ENCODE peak calls at places on chromosomes 11 and 22, in five cellular contexts. B is NCI-H2081, O is NCI-H345, F is colonic mucosa, K is lower leg skin. Y is an unnamed sample.

GRCh38 chr11:2306971-2307732 is 5.3 kb downstream of the TSPAN32 start:
- DNase-seq in F (no peak), O (no peak), K (no peak), B (no peak), Y (no peak)

GRCh38 chr22:48714231-48714630 is 1113.4 kb downstream of the BRD1 start:
- DNase-seq in O (no peak), B (no peak), F (no peak), K (no peak), Y (no peak)

GRCh38 chr22:17093081-17093480 is 8.3 kb downstream of the IL17RA start:
- DNase-seq in O (no peak), F (no peak), K (no peak), B (no peak), Y (no peak)

GRCh38 chr22:43396934-43397457 is 14.8 kb upstream of the MPPED1 start:
- DNase-seq in F (no peak), B (peak), O (peak), K (no peak), Y (no peak)

GRCh38 chr11:1757861-1758610 is 5.7 kb downstream of the CTSD start:
- DNase-seq in F (peak), O (no peak), K (no peak), B (no peak), Y (no peak)

GRCh38 chr11:34209809-34210208 is 104.4 kb downstream of the NAT10 start:
- DNase-seq in B (no peak), K (no peak), F (no peak), O (no peak), Y (no peak)

GRCh38 chr11:45924036-45924915 is 1.8 kb downstream of the LARGE2 start:
- DNase-seq in O (no peak), B (no peak), K (no peak), F (no peak), Y (no peak)

GRCh38 chr11:13337986-13338436 is 60.4 kb downstream of the BMAL1 start:
- DNase-seq in B (no peak), K (no peak), O (no peak), F (no peak), Y (no peak)

GRCh38 chr11:9017773-9018172 is 14.0 kb upstream of the NRIP3 start:
- DNase-seq in B (no peak), K (peak), O (no peak), F (peak), Y (no peak)

GRCh38 chr11:96173424-96173823 is 169.6 kb downstream of the MAML2 start:
- DNase-seq in K (no peak), F (no peak), B (no peak), O (no peak), Y (no peak)

GRCh38 chr22:38304526-38304925 is 12.7 kb downstream of the CSNK1E start:
- DNase-seq in F (no peak), K (no peak), O (no peak), B (no peak), Y (no peak)

GRCh38 chr11:72040497-72041363 is 39.6 kb downstream of the NUMA1 start:
- DNase-seq in F (peak), B (peak), K (peak), O (peak), Y (peak)

GRCh38 chr11:118604566-118604965 is 2.8 kb upstream of the PHLDB1 start:
- DNase-seq in B (no peak), F (no peak), O (no peak), K (no peak), Y (no peak)

GRCh38 chr22:28802595-28803087 is 2.3 kb upstream of the XBP1 start:
- DNase-seq in B (no peak), K (no peak), F (no peak), O (no peak), Y (no peak)

GRCh38 chr11:63551889-63552266 is 11.3 kb downstream of the PLAAT2 start:
- DNase-seq in O (no peak), F (peak), K (no peak), B (no peak), Y (no peak)

GRCh38 chr11:120622189-120622912 is 110.8 kb downstream of the GRIK4 start:
- DNase-seq in K (no peak), O (no peak), F (no peak), B (no peak), Y (no peak)

GRCh38 chr11:134987223-134987768 is 575.3 kb upstream of the B3GAT1 start:
- DNase-seq in B (no peak), O (no peak), K (no peak), F (no peak), Y (no peak)

GRCh38 chr11:11992257-11992690 is 16.2 kb downstream of the DKK3 start:
- DNase-seq in O (no peak), F (no peak), B (no peak), K (no peak), Y (no peak)

GRCh38 chr11:73907191-73907590 is 30.4 kb downstream of the PAAF1 start:
- DNase-seq in O (no peak), F (no peak), B (no peak), K (no peak), Y (no peak)

GRCh38 chr11:9061807-9062206 is 29.6 kb downstream of the SCUBE2 start:
- DNase-seq in K (no peak), B (no peak), F (no peak), O (no peak), Y (no peak)

GRCh38 chr11:42552786-42553185 is 759.0 kb upstream of the API5 start:
- DNase-seq in O (no peak), B (no peak), K (no peak), F (no peak), Y (no peak)

GRCh38 chr22:22750335-22751042 is 106.1 kb downstream of the GGTLC2 start:
- DNase-seq in O (no peak), F (no peak), B (no peak), K (no peak), Y (no peak)